ENCODE peak calls at places on chromosomes 6 and 20, in eight cellular contexts. E is AG09309, Y is stomach, L is type B pancreatic cell, S is RWPE1, F is GM13977, Q is foreskin fibroblast, O is neural crest cell. G is an unnamed sample.

GRCh38 chr20:23203310-23203709 is 117.2 kb upstream of the CD93 start:
- DNase-seq in S (no peak), Y (no peak), O (no peak), F (no peak), L (no peak), E (no peak), Q (no peak), G (no peak)

GRCh38 chr20:31908424-31908823 is 38.0 kb downstream of the TTLL9 start:
- DNase-seq in L (no peak), E (no peak), Y (no peak), S (no peak), O (no peak), Q (no peak), F (no peak), G (no peak)

GRCh38 chr6:34589140-34589539 is 33.0 kb upstream of the SPDEF start:
- DNase-seq in L (no peak), O (no peak), Y (no peak), S (no peak), F (no peak), E (no peak), Q (no peak), G (no peak)

GRCh38 chr6:84107495-84107894 is 73.9 kb downstream of the MRAP2 start:
- DNase-seq in F (no peak), O (no peak), Q (no peak), E (no peak), S (no peak), Y (no peak), L (no peak), G (no peak)

GRCh38 chr6:93454533-93454932 is 35.2 kb upstream of the EPHA7 start:
- DNase-seq in E (no peak), Q (no peak), Y (no peak), L (no peak), S (no peak), O (no peak), F (no peak), G (no peak)

GRCh38 chr6:1228754-1229191 is 83.1 kb upstream of the FOXQ1 start:
- DNase-seq in L (no peak), S (no peak), O (no peak), E (no peak), Y (no peak), F (no peak), Q (no peak), G (no peak)

GRCh38 chr6:76702187-76702586 is 629.7 kb upstream of the IMPG1 start:
- DNase-seq in E (no peak), S (no peak), L (no peak), O (no peak), F (no peak), Q (no peak), Y (no peak), G (no peak)

GRCh38 chr20:37741560-37741959 is 47.7 kb downstream of the CTNNBL1 start:
- DNase-seq in O (no peak), E (no peak), S (no peak), Y (no peak), Q (no peak), L (no peak), F (no peak), G (no peak)

GRCh38 chr20:16580596-16580995 is 7.3 kb upstream of the KIF16B start:
- DNase-seq in Y (no peak), Q (no peak), S (no peak), E (no peak), O (no peak), F (no peak), L (no peak), G (no peak)

GRCh38 chr6:52522151-52522626 is 54.7 kb downstream of the TRAM2 start:
- DNase-seq in L (no peak), E (no peak), F (no peak), Q (no peak), Y (no peak), S (no peak), O (no peak), G (no peak)

GRCh38 chr6:144013486-144013909 is 5.4 kb upstream of the PLAGL1 start:
- DNase-seq in L (peak), S (peak), Q (peak), F (peak), E (peak), O (peak), Y (peak), G (peak)

GRCh38 chr20:46122516-46123481 is 4.7 kb downstream of the CD40 start:
- DNase-seq in E (no peak), O (no peak), S (no peak), F (no peak), Y (peak), Q (no peak), L (no peak), G (no peak)

GRCh38 chr6:145627451-145627850 is 107.9 kb downstream of the EPM2A start:
- DNase-seq in Y (no peak), O (no peak), L (no peak), S (no peak), E (no peak), Q (peak), F (no peak), G (no peak)

GRCh38 chr20:60652615-60653014 is 599.4 kb upstream of the CDH4 start:
- DNase-seq in O (no peak), S (no peak), F (no peak), Q (no peak), Y (no peak), E (no peak), L (no peak), G (no peak)

GRCh38 chr20:46312075-46312944 is 4.0 kb upstream of the CDH22 start:
- DNase-seq in Y (peak), S (no peak), E (no peak), Q (no peak), O (peak), L (no peak), F (no peak), G (no peak)

GRCh38 chr6:10154251-10154650 is 260.6 kb downstream of the TFAP2A start:
- DNase-seq in Y (no peak), F (no peak), O (no peak), L (no peak), S (no peak), E (no peak), Q (no peak), G (no peak)

GRCh38 chr6:162615016-162615717 is 112.4 kb downstream of the PRKN start:
- DNase-seq in S (no peak), F (no peak), Y (no peak), Q (no peak), E (no peak), L (no peak), O (no peak), G (no peak)

GRCh38 chr6:28775405-28776129 is 148.2 kb downstream of the TRIM27 start:
- DNase-seq in S (no peak), L (no peak), Y (no peak), E (no peak), O (no peak), F (no peak), Q (no peak), G (no peak)

DNA sequence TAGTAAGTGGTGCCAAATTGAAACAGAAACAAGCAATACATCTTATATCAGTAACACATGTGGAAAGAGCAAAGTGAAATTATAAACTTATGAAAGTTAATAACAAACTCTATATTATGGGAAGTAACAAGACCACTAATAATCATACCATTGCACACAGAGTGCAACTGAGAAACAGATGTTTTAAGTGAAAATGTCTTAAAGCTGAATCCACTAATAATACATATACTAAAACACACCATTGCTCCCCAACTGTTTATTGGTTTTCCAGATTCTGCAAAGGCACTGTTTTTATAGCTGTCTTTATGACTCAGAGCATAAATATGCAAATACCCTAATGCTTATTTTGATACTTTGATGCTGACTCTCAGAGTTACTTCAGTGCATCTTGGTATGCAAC is 292.3 kb downstream of the RFPL4B start:
- DNase-seq in S (peak), Q (peak), L (no peak), E (peak), O (no peak), F (no peak), Y (no peak), G (no peak)
- TF ChIP-seq CTCF in S (no peak), Q (no peak), L (no peak), E (no peak), O (no peak), F (no peak), Y (no peak), G (no peak)

GRCh38 chr6:73516712-73517489 is 3.9 kb downstream of the EEF1A1 start:
- DNase-seq in O (no peak), E (no peak), F (no peak), L (no peak), Q (no peak), Y (no peak), S (no peak), G (no peak)

GRCh38 chr6:73523434-73524123 is 2.7 kb upstream of the EEF1A1 start:
- DNase-seq in Q (peak), F (peak), L (peak), O (no peak), S (peak), Y (peak), E (no peak), G (no peak)

GRCh38 chr6:73519943-73520687 is 717 bp downstream of the EEF1A1 start:
- DNase-seq in O (peak), F (peak), L (peak), E (peak), Q (peak), Y (peak), S (no peak), G (peak)

GRCh38 chr6:73521351-73522254 is 771 bp upstream of the EEF1A1 start:
- DNase-seq in F (peak), Y (no peak), S (peak), L (peak), Q (peak), O (peak), E (peak), G (peak)

GRCh38 chr6:73520688-73521350 is at the start of gene EEF1A1:
- DNase-seq in F (peak), L (peak), S (peak), Q (peak), Y (peak), O (peak), E (peak), G (peak)
- TF ChIP-seq CTCF in F (no peak), L (no peak), S (no peak), Q (no peak), Y (no peak), O (no peak), E (no peak), G (no peak)

DNA sequence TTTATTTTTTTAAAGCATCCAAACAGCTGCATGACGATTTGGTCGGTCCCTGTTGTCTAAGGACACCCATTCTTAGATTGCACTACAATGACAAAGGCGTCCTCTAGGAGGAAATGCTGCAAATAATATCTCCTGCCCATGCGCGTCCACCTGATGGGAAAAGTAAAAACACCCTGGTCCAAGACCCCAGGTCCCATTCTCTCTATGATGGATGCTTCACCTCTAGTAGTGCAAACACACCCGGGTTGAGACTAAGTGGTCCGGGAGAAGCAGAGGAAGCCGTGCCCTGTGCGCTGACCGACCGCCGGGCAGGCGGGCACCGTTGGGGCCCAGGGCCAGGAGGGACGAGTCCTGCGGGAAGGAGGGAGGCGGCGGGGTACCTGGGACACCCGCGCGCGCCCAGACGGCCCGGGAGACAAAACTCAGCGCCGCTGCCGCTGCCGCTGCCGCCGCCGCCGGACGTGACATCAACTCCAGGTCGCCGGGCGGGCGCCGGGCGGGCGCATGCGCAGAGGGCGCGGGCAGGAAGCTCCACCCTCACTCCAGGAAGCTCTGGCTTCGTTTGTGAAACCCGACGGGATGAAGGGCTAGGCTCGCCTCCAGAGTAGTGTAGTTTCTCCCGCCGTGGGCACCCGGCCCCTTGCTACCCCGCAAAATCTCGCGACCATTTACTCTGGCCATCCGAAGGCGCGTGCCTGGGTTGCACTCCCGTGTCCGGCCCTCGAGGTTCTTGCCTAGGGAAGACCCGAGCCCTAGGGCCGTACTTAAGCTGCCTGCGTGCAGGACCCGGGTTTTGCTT is at the start of gene TBC1D7:
- DNase-seq in O (peak), S (peak), Y (peak), E (peak), F (peak), Q (peak), L (peak), G (peak)
- TF ChIP-seq CTCF in O (peak), S (peak), Y (no peak), E (no peak), F (no peak), Q (no peak), L (peak), G (peak)

DNA sequence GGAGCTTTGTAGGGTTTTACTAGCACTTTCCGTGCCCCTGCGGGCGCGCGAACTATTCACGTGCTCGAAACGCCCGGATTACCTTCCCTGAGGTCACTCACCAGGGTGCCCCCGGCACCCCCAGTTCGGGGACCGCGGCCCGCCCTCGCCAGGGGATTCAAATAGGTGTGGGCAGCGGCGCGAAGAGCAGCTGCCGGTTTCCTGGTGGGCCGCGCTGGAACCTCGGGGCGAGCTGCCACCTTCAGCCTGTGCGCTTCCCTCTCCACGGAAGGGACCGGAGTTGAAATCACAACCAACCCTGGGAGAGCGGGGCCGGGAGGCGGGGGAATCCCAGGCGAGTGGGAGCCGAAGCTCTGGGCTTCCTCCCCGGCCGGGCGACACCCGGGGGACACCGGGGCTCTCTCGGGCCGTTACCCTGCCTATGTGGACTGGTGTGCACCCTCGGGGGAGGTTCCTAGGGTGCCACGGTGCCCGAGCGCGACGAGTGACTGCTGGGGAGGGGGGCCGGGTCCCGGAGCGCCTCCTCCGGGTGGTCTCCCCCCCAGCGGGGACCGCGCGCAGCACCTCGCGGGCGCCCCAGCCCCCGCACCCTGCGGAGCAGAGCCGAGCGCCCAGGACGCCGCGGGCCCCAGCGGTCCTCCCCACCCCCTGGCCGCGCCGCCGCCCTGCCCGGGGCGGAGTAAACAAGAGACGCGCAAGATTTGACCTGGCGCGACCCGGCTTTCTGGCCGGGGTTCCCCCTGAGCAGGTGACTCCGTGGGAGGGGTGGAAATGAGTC is 2.1 kb upstream of the HIVEP2 start:
- DNase-seq in Q (peak), F (peak), E (no peak), Y (peak), L (peak), O (peak), S (peak), G (no peak)
- TF ChIP-seq CTCF in Q (no peak), F (no peak), E (no peak), Y (no peak), L (peak), O (no peak), S (no peak), G (no peak)

GRCh38 chr20:50342638-50343102 is 152.0 kb downstream of the CEBPB start:
- DNase-seq in S (no peak), Y (no peak), L (no peak), Q (no peak), O (no peak), F (no peak), E (no peak), G (no peak)

GRCh38 chr20:50343490-50344179 is 153.0 kb downstream of the CEBPB start:
- DNase-seq in E (no peak), Q (no peak), F (no peak), O (no peak), L (no peak), Y (no peak), S (no peak), G (no peak)

GRCh38 chr20:50343125-50343489 is 152.5 kb downstream of the CEBPB start:
- DNase-seq in L (no peak), E (no peak), Q (no peak), S (no peak), O (no peak), Y (no peak), F (no peak), G (no peak)

GRCh38 chr20:50345712-50346371 is 155.2 kb downstream of the CEBPB start:
- DNase-seq in L (no peak), Q (no peak), Y (no peak), S (no peak), F (no peak), E (no peak), O (no peak), G (no peak)

GRCh38 chr20:50344232-50345071 is 153.8 kb downstream of the CEBPB start:
- DNase-seq in S (no peak), Y (no peak), F (no peak), L (no peak), E (no peak), Q (no peak), O (no peak), G (no peak)
- TF ChIP-seq CTCF in S (no peak), Y (no peak), F (peak), L (peak), E (peak), Q (no peak), O (no peak), G (peak)

GRCh38 chr6:47093169-47093568 is 51.0 kb upstream of the ADGRF1 start:
- DNase-seq in E (no peak), L (no peak), O (no peak), S (no peak), F (no peak), Y (no peak), Q (no peak), G (no peak)

GRCh38 chr6:47098570-47098993 is 56.5 kb upstream of the ADGRF1 start:
- DNase-seq in E (no peak), O (no peak), Q (peak), Y (no peak), F (no peak), S (peak), L (no peak), G (no peak)

GRCh38 chr6:47096233-47096887 is 54.2 kb upstream of the ADGRF1 start:
- DNase-seq in F (no peak), S (no peak), Y (no peak), O (no peak), Q (no peak), L (no peak), E (no peak), G (no peak)

GRCh38 chr6:47094351-47094925 is 52.3 kb upstream of the ADGRF1 start:
- DNase-seq in S (peak), F (no peak), Q (no peak), Y (peak), E (no peak), O (no peak), L (no peak), G (no peak)

GRCh38 chr6:47097092-47097945 is 55.2 kb upstream of the ADGRF1 start:
- DNase-seq in O (peak), L (no peak), E (peak), Q (peak), F (peak), Y (peak), S (peak), G (peak)
- TF ChIP-seq CTCF in O (peak), L (peak), E (peak), Q (peak), F (peak), Y (peak), S (no peak), G (peak)

GRCh38 chr20:7272512-7272911 is 505.0 kb downstream of the BMP2 start:
- DNase-seq in Y (no peak), F (no peak), L (no peak), E (no peak), S (no peak), O (no peak), Q (no peak), G (peak)
- TF ChIP-seq CTCF in Y (no peak), F (no peak), L (peak), E (peak), S (peak), O (peak), Q (no peak), G (peak)

GRCh38 chr20:41136695-41137411 is 490 bp upstream of the PLCG1 start:
- DNase-seq in L (peak), S (peak), F (peak), Q (peak), E (peak), Y (peak), O (peak), G (no peak)
- TF ChIP-seq CTCF in L (no peak), S (no peak), F (no peak), Q (no peak), E (no peak), Y (no peak), O (no peak), G (no peak)

GRCh38 chr6:100078509-100078908 is 84.5 kb upstream of the MCHR2 start:
- DNase-seq in F (no peak), Q (no peak), E (no peak), S (no peak), L (no peak), Y (no peak), O (no peak), G (no peak)
- TF ChIP-seq CTCF in F (no peak), Q (peak), E (peak), S (peak), L (peak), Y (no peak), O (peak), G (peak)